ENCODE peak calls at places on chromosomes 13 and 19, in seven cellular contexts. U is HEK293T; N is left colon; R is activated CD4-positive, alpha-beta T cell treated with anti-CD3 and anti-CD28 coated beads for 24 hours; L is mucosa of descending colon; V is right atrium auricular region; S is activated gamma-delta T cell. B is an unnamed sample.

GRCh38 chr19:7883796-7884570 is 4.3 kb upstream of the LRRC8E start:
- DNase-seq in U (no peak), N (no peak), R (no peak), L (no peak), V (no peak), S (no peak), B (no peak)

GRCh38 chr13:41512441-41512840 is 55.1 kb downstream of the RGCC start:
- DNase-seq in U (no peak), N (no peak), R (no peak), L (no peak), V (peak), S (no peak), B (no peak)

GRCh38 chr13:76474356-76474755 is 411.8 kb downstream of the KCTD12 start:
- DNase-seq in U (no peak), N (no peak), R (no peak), L (no peak), V (no peak), S (no peak), B (no peak)

GRCh38 chr13:21458457-21458815 is 667 bp downstream of the ZDHHC20 start:
- DNase-seq in U (peak), N (peak), R (peak), L (peak), V (no peak), S (peak), B (peak)

GRCh38 chr13:94268661-94269060 is 210.8 kb downstream of the DCT start:
- DNase-seq in U (no peak), N (no peak), R (no peak), L (no peak), V (no peak), S (no peak), B (no peak)

GRCh38 chr19:17020823-17021222 is 5.8 kb downstream of the CPAMD8 start:
- DNase-seq in U (no peak), N (no peak), R (no peak), L (no peak), V (no peak), S (no peak), B (no peak)

GRCh38 chr19:19758164-19758563 is 25.3 kb upstream of the ZNF14 start:
- DNase-seq in U (no peak), N (no peak), R (no peak), L (no peak), V (no peak), S (no peak), B (no peak)

GRCh38 chr13:48094404-48094780 is 512 bp downstream of the MED4 start:
- DNase-seq in U (peak), N (no peak), R (no peak), L (no peak), V (no peak), S (no peak), B (no peak)

GRCh38 chr19:45283443-45284033 is 32.5 kb downstream of the MARK4 start:
- DNase-seq in U (no peak), N (no peak), R (no peak), L (no peak), V (no peak), S (no peak), B (no peak)

GRCh38 chr13:90445179-90445578 is 902.3 kb upstream of the MIR17HG start:
- DNase-seq in U (no peak), N (no peak), R (no peak), L (no peak), V (no peak), S (no peak), B (no peak)

GRCh38 chr13:66665991-66666390 is 564.1 kb downstream of the PCDH9 start:
- DNase-seq in U (peak), N (no peak), R (no peak), L (no peak), V (no peak), S (peak), B (no peak)

GRCh38 chr19:38739440-38740251 is 4.6 kb downstream of the CAPN12 start:
- DNase-seq in U (no peak), N (no peak), R (no peak), L (no peak), V (no peak), S (no peak), B (no peak)

GRCh38 chr13:20128459-20128927 is 32.4 kb downstream of the GJA3 start:
- DNase-seq in U (no peak), N (peak), R (no peak), L (peak), V (no peak), S (no peak), B (no peak)

B was measured in heart left ventricle.